ENCODE peak calls at places on chromosomes 4 and X, in four cellular contexts. A, E, V and J are unnamed samples.

GRCh38 chrX:114842181-114842580 is 175.2 kb downstream of the IL13RA2 start:
- DNase-seq in E (no peak), A (no peak), V (no peak), J (no peak)

GRCh38 chr4:70589785-70590184 is 2.3 kb upstream of the AMBN start:
- DNase-seq in V (no peak), E (no peak), A (no peak), J (no peak)

GRCh38 chr4:153790962-153791551 is 2.2 kb upstream of the SFRP2 start:
- DNase-seq in A (no peak), V (no peak), E (no peak), J (no peak)

GRCh38 chr4:48127882-48128394 is 6.1 kb downstream of the TXK start:
- DNase-seq in A (peak), V (peak), E (peak), J (peak)

GRCh38 chr4:96606451-96606850 is 766.6 kb downstream of the PDHA2 start:
- DNase-seq in E (no peak), A (no peak), V (no peak), J (no peak)

GRCh38 chr4:24772061-24772705 is 23.2 kb upstream of the SOD3 start:
- DNase-seq in A (no peak), E (no peak), V (no peak), J (no peak)

GRCh38 chr4:129515356-129515755 is 419.4 kb downstream of the C4orf33 start:
- DNase-seq in E (no peak), A (no peak), V (no peak), J (no peak)

GRCh38 chr4:38872620-38873019 is 5.0 kb downstream of the FAM114A1 start:
- DNase-seq in A (peak), E (no peak), V (peak), J (no peak)

GRCh38 chrX:134566506-134566905 is 91.8 kb downstream of the PLAC1 start:
- DNase-seq in A (no peak), E (no peak), V (no peak), J (no peak)

GRCh38 chrX:54248309-54248708 is 65.3 kb upstream of the FAM120C start:
- DNase-seq in V (no peak), E (no peak), A (no peak), J (peak)

GRCh38 chrX:44223150-44223549 is 120.3 kb downstream of the EFHC2 start:
- DNase-seq in V (peak), E (no peak), A (peak), J (peak)

GRCh38 chr4:176760468-176760867 is 32.3 kb downstream of the VEGFC start:
- DNase-seq in V (no peak), A (no peak), E (no peak), J (no peak)

GRCh38 chr4:915595-915994 is 16.5 kb downstream of the GAK start:
- DNase-seq in E (no peak), A (no peak), V (no peak), J (no peak)

GRCh38 chr4:72779256-72779655 is 210.2 kb upstream of the ADAMTS3 start:
- DNase-seq in A (no peak), V (no peak), E (no peak), J (no peak)

GRCh38 chr4:153467154-153467896 is 1.2 kb downstream of the TMEM131L start:
- DNase-seq in V (no peak), A (peak), E (no peak), J (peak)

GRCh38 chr4:77538144-77538543 is 67.5 kb upstream of the CXCL13 start:
- DNase-seq in E (no peak), V (peak), A (no peak), J (no peak)

GRCh38 chr4:139461022-139461421 is 7.1 kb downstream of the RAB33B start:
- DNase-seq in E (no peak), V (no peak), A (no peak), J (no peak)

GRCh38 chr4:7985891-7986441 is 46.3 kb upstream of the AFAP1 start:
- DNase-seq in E (no peak), V (no peak), A (no peak), J (no peak)

GRCh38 chr4:148076964-148077363 is 345.1 kb downstream of the ARHGAP10 start:
- DNase-seq in E (no peak), V (no peak), A (no peak), J (no peak)

GRCh38 chr4:187922274-187922673 is 73.3 kb upstream of the ZFP42 start:
- DNase-seq in V (no peak), A (no peak), E (no peak), J (no peak)

GRCh38 chr4:31156221-31156620 is 436.1 kb downstream of the PCDH7 start:
- DNase-seq in V (no peak), A (no peak), E (no peak), J (no peak)

GRCh38 chr4:70759126-70759525 is 37.4 kb downstream of the RUFY3 start:
- DNase-seq in V (no peak), E (no peak), A (no peak), J (no peak)

GRCh38 chrX:123083924-123084323 is 100.2 kb upstream of the GRIA3 start:
- DNase-seq in V (no peak), E (no peak), A (no peak), J (no peak)

GRCh38 chr4:52588771-52589591 is 70.1 kb downstream of the USP46 start:
- DNase-seq in V (no peak), A (no peak), E (no peak), J (no peak)

GRCh38 chr4:133147922-133148689 is 988 bp upstream of the PCDH10 start:
- DNase-seq in A (no peak), V (no peak), E (peak), J (no peak)

GRCh38 chrX:15947648-15948317 is 93.2 kb upstream of the AP1S2 start:
- DNase-seq in A (no peak), V (peak), E (no peak), J (peak)

GRCh38 chrX:110318664-110318968 is 731 bp upstream of the AMMECR1 start:
- DNase-seq in V (no peak), A (no peak), E (no peak), J (no peak)

GRCh38 chrX:153871451-153871850 is 14.5 kb downstream of the L1CAM start:
- DNase-seq in V (no peak), E (no peak), A (no peak), J (no peak)

GRCh38 chr4:52910115-52910514 is 48.0 kb downstream of the RASL11B start:
- DNase-seq in V (no peak), E (no peak), A (no peak), J (no peak)

GRCh38 chr4:75668596-75668995 is 4.6 kb downstream of the G3BP2 start:
- DNase-seq in A (no peak), V (no peak), E (no peak), J (no peak)

GRCh38 chr4:27082786-27083185 is 222.1 kb downstream of the STIM2 start:
- DNase-seq in V (no peak), E (no peak), A (peak), J (no peak)

GRCh38 chrX:123590842-123591491 is 141.9 kb downstream of the THOC2 start:
- DNase-seq in E (no peak), A (no peak), V (no peak), J (no peak)

GRCh38 chr4:12393631-12394262 is 965.1 kb upstream of the HS3ST1 start:
- DNase-seq in A (no peak), V (no peak), E (no peak), J (no peak)

GRCh38 chr4:17475481-17475880 is 36.4 kb downstream of the QDPR start:
- DNase-seq in A (no peak), E (no peak), V (no peak), J (no peak)

GRCh38 chr4:67723949-67724348 is 23.0 kb upstream of the UBA6 start:
- DNase-seq in E (no peak), A (no peak), V (no peak), J (no peak)

GRCh38 chrX:111914398-111915092 is 38.6 kb downstream of the TRPC5OS start:
- DNase-seq in A (no peak), E (no peak), V (no peak), J (no peak)

GRCh38 chrX:144566592-144566991 is 680.7 kb upstream of the SPANXN1 start:
- DNase-seq in V (no peak), E (no peak), A (no peak), J (no peak)

GRCh38 chr4:91958651-91959050 is 345.1 kb upstream of the GRID2 start:
- DNase-seq in V (no peak), A (no peak), E (no peak), J (no peak)

GRCh38 chr4:163167333-163167626 is 590 bp upstream of the NAF1 start:
- DNase-seq in E (no peak), V (no peak), A (no peak), J (no peak)